ENCODE peak calls at places on chromosomes 1 and 21, in ten cellular contexts. W is endothelial cell; V is H54; H is KG1; P is activated T-cell treated with anti-CD3 and anti-CD28 coated beads for 1 hour; Y is NCI-H226; T is activated CD4-positive, alpha-beta T cell treated with anti-CD3 and anti-CD28 coated beads, Interleukin-2, amount 10 ng/mL, durations not matched to agents 7 days and 5 days; F is heart left ventricle; E is CD8-positive, alpha-beta T cell; R is T-cell. X is an unnamed sample.

GRCh38 chr1:40897499-40897898 is 35.3 kb upstream of the CITED4 start:
- DNase-seq in W (no peak), V (peak), H (no peak), P (no peak), Y (no peak), T (no peak), F (no peak), E (no peak), R (no peak), X (no peak)

GRCh38 chr1:233547726-233548125 is 66.2 kb upstream of the KCNK1 start:
- DNase-seq in W (no peak), V (no peak), H (no peak), P (no peak), Y (no peak), T (no peak), F (no peak), E (no peak), R (no peak), X (no peak)

GRCh38 chr1:3785458-3786157 is 10.7 kb downstream of the LRRC47 start:
- DNase-seq in W (peak), V (no peak), H (no peak), P (no peak), Y (no peak), T (no peak), F (no peak), E (no peak), R (no peak), X (peak)

GRCh38 chr1:186977266-186977957 is 148.7 kb downstream of the PLA2G4A start:
- DNase-seq in W (no peak), V (no peak), H (no peak), P (no peak), Y (no peak), T (no peak), F (no peak), E (no peak), R (no peak), X (no peak)

GRCh38 chr1:208052926-208053407 is 142.0 kb upstream of the CD34 start:
- DNase-seq in W (no peak), V (no peak), H (no peak), P (no peak), Y (no peak), T (no peak), F (no peak), E (no peak), R (no peak), X (no peak)

GRCh38 chr1:65505547-65506325 is 85.3 kb downstream of the LEPR start:
- DNase-seq in W (no peak), V (no peak), H (no peak), P (no peak), Y (peak), T (no peak), F (no peak), E (no peak), R (no peak), X (no peak)

GRCh38 chr1:29801561-29801973 is 565.2 kb downstream of the PTPRU start:
- DNase-seq in W (no peak), V (no peak), H (no peak), P (no peak), Y (no peak), T (peak), F (no peak), E (peak), R (no peak), X (peak)

GRCh38 chr21:42310411-42311001 is 4.7 kb downstream of the TFF3 start:
- DNase-seq in W (no peak), V (no peak), H (no peak), P (no peak), Y (no peak), T (no peak), F (no peak), E (no peak), R (no peak), X (no peak)

GRCh38 chr1:164557270-164557669 is 1.7 kb upstream of the PBX1 start:
- DNase-seq in W (no peak), V (no peak), H (no peak), P (no peak), Y (no peak), T (no peak), F (no peak), E (no peak), R (no peak), X (no peak)

GRCh38 chr21:45630066-45630694 is 13.3 kb upstream of the PCBP3 start:
- DNase-seq in W (no peak), V (no peak), H (no peak), P (no peak), Y (no peak), T (no peak), F (no peak), E (no peak), R (no peak), X (no peak)

GRCh38 chr21:33865176-33865575 is 50.4 kb downstream of the ATP5PO start:
- DNase-seq in W (no peak), V (no peak), H (no peak), P (no peak), Y (no peak), T (no peak), F (no peak), E (no peak), R (no peak), X (no peak)

GRCh38 chr1:83500987-83501591 is 497.8 kb downstream of the TTLL7 start:
- DNase-seq in W (no peak), V (no peak), H (no peak), P (no peak), Y (no peak), T (no peak), F (no peak), E (no peak), R (no peak), X (no peak)

GRCh38 chr1:220879509-220880366 is 495 bp downstream of the HLX start:
- DNase-seq in W (peak), V (peak), H (no peak), P (no peak), Y (peak), T (no peak), F (peak), E (no peak), R (no peak), X (peak)

GRCh38 chr1:200180821-200181220 is 153.3 kb downstream of the NR5A2 start:
- DNase-seq in W (no peak), V (peak), H (no peak), P (no peak), Y (no peak), T (no peak), F (peak), E (no peak), R (no peak), X (no peak)

GRCh38 chr1:235612761-235613160 is 36.8 kb downstream of the GNG4 start:
- DNase-seq in W (no peak), V (no peak), H (no peak), P (no peak), Y (no peak), T (no peak), F (no peak), E (no peak), R (no peak), X (no peak)

GRCh38 chr1:240575976-240576666 is 35.8 kb downstream of the GREM2 start:
- DNase-seq in W (peak), V (peak), H (peak), P (no peak), Y (no peak), T (peak), F (no peak), E (no peak), R (peak), X (no peak)

GRCh38 chr1:200234938-200235337 is 174.9 kb downstream of the ZNF281 start:
- DNase-seq in W (no peak), V (no peak), H (no peak), P (no peak), Y (no peak), T (no peak), F (no peak), E (no peak), R (no peak), X (no peak)

GRCh38 chr1:244005455-244005854 is 45.6 kb upstream of the ZBTB18 start:
- DNase-seq in W (no peak), V (no peak), H (no peak), P (no peak), Y (no peak), T (no peak), F (no peak), E (no peak), R (no peak), X (no peak)